ENCODE peak calls at places on chromosomes 5 and 9, in six cellular contexts. One of them, this sample, is unnamed. For H3K36me3, the result is how much of the 10 kb centered on the place peaks cover.

GRCh38 chr9:107870221-107870620 is 380.7 kb upstream of the KLF4 start:
- DNase-seq in transverse colon: no peak
- DNase-seq in body of pancreas: no peak
- DNase-seq in heart left ventricle: no peak
- DNase-seq in adrenal gland: no peak
- DNase-seq in IMR-90: no peak
- DNase-seq in this sample: no peak

GRCh38 chr9:33024126-33024965 is 727 bp upstream of the DNAJA1 start:
- DNase-seq in transverse colon: peak
- DNase-seq in body of pancreas: no peak
- DNase-seq in heart left ventricle: no peak
- DNase-seq in adrenal gland: peak
- DNase-seq in IMR-90: peak
- DNase-seq in this sample: peak

GRCh38 chr5:168851902-168852321 is 272.7 kb upstream of the PANK3 start:
- DNase-seq in transverse colon: no peak
- DNase-seq in body of pancreas: no peak
- DNase-seq in heart left ventricle: no peak
- DNase-seq in adrenal gland: peak
- DNase-seq in IMR-90: no peak
- DNase-seq in this sample: no peak

GRCh38 chr9:38278931-38279532 is 113.5 kb upstream of the ALDH1B1 start:
- DNase-seq in transverse colon: no peak
- DNase-seq in body of pancreas: no peak
- DNase-seq in heart left ventricle: no peak
- DNase-seq in adrenal gland: no peak
- DNase-seq in IMR-90: no peak
- DNase-seq in this sample: no peak

GRCh38 chr5:7917130-7918123 is 48.5 kb downstream of the MTRR start:
- DNase-seq in transverse colon: no peak
- DNase-seq in body of pancreas: no peak
- DNase-seq in heart left ventricle: no peak
- DNase-seq in adrenal gland: no peak
- DNase-seq in IMR-90: no peak
- DNase-seq in this sample: no peak

GRCh38 chr5:115243412-115243811 is 19.3 kb downstream of the PGGT1B start:
- DNase-seq in transverse colon: no peak
- DNase-seq in body of pancreas: no peak
- DNase-seq in heart left ventricle: no peak
- DNase-seq in adrenal gland: no peak
- DNase-seq in IMR-90: peak
- DNase-seq in this sample: no peak

GRCh38 chr5:90916947-90917800 is 358.6 kb downstream of the ADGRV1 start:
- DNase-seq in transverse colon: no peak
- DNase-seq in body of pancreas: no peak
- DNase-seq in heart left ventricle: no peak
- DNase-seq in adrenal gland: no peak
- DNase-seq in IMR-90: no peak
- DNase-seq in this sample: no peak

GRCh38 chr5:97714426-97714825 is 531.4 kb upstream of the RIOK2 start:
- DNase-seq in transverse colon: no peak
- DNase-seq in body of pancreas: no peak
- DNase-seq in heart left ventricle: no peak
- DNase-seq in adrenal gland: no peak
- DNase-seq in IMR-90: no peak
- DNase-seq in this sample: no peak

GRCh38 chr9:112790231-112790774 is 39.7 kb downstream of the SNX30 start:
- DNase-seq in transverse colon: no peak
- DNase-seq in body of pancreas: no peak
- DNase-seq in heart left ventricle: no peak
- DNase-seq in adrenal gland: no peak
- DNase-seq in IMR-90: no peak
- DNase-seq in this sample: no peak

GRCh38 chr5:172417983-172418630 is 36.2 kb downstream of the SH3PXD2B start:
- DNase-seq in transverse colon: peak
- DNase-seq in body of pancreas: peak
- DNase-seq in heart left ventricle: peak
- DNase-seq in adrenal gland: peak
- DNase-seq in IMR-90: peak
- DNase-seq in this sample: peak

GRCh38 chr9:125356032-125356431 is 94.4 kb downstream of the GAPVD1 start:
- DNase-seq in transverse colon: no peak
- DNase-seq in body of pancreas: no peak
- DNase-seq in heart left ventricle: no peak
- DNase-seq in adrenal gland: no peak
- DNase-seq in IMR-90: no peak
- DNase-seq in this sample: no peak
- H3K36me3 ChIP-seq in transverse colon: under half
- H3K36me3 ChIP-seq in body of pancreas: under half
- H3K36me3 ChIP-seq in heart left ventricle: half or more
- H3K36me3 ChIP-seq in adrenal gland: half or more
- H3K36me3 ChIP-seq in IMR-90: half or more
- H3K36me3 ChIP-seq in this sample: under half

DNA sequence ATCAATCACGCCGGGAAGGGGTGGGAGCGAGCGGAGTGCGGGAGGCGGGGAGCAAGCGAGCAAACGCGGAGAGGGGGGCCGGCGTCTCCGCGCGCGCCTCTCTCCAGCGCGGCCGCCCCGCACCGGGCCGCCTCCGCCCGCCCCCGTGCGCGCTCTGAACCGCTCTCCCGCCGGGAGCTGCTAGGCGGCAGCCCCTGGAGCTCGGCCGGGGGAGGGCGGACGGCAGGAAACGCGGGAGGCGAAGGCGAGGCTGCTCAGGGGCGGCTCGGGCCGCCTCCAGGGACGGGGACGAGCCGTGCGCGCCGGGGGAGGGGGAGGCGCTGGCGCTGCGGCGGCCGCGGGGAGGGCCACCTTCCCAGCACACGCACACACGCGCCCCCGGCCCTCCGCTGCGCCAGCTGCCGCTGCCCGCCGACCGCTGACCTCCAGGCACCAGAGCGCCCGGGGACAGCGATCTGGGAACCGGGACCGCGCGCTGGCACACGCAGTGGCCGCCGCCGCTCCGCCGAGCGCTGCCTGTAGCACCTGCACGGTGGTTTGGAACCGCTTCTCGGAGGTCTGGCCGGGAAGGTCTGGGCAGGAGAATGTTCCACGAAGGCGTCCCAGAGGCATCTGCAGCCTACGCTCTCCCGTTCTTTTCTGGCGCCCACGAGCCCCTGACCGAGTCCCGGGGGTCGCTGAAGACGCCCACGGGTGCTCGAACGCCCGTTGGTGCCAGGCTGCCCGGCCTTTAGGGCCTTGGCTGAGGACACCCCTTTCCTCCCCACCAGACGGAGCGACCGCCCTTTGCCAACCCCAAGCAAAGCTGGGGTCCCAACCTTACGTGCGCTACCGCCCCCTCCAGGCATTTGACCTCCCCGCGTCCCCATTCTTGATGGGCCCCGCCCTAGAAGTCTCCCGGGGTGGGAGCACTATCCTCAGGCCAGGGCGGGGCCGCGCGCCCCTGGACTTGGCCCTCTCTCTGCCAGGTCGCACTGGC is at the start of gene GABBR2:
- DNase-seq in transverse colon: no peak
- DNase-seq in body of pancreas: no peak
- DNase-seq in heart left ventricle: no peak
- DNase-seq in adrenal gland: no peak
- DNase-seq in IMR-90: peak
- DNase-seq in this sample: no peak
- H3K4me3 ChIP-seq in transverse colon: peak
- H3K4me3 ChIP-seq in body of pancreas: peak
- H3K4me3 ChIP-seq in heart left ventricle: peak
- H3K4me3 ChIP-seq in adrenal gland: peak
- H3K4me3 ChIP-seq in IMR-90: peak
- H3K4me3 ChIP-seq in this sample: peak

GRCh38 chr9:35111006-35111933 is 4.4 kb downstream of the ATOSB start:
- DNase-seq in transverse colon: peak
- DNase-seq in body of pancreas: peak
- DNase-seq in heart left ventricle: peak
- DNase-seq in adrenal gland: peak
- DNase-seq in IMR-90: peak
- DNase-seq in this sample: peak

GRCh38 chr9:35110327-35110758 is 5.3 kb downstream of the ATOSB start:
- DNase-seq in transverse colon: no peak
- DNase-seq in body of pancreas: no peak
- DNase-seq in heart left ventricle: no peak
- DNase-seq in adrenal gland: peak
- DNase-seq in IMR-90: peak
- DNase-seq in this sample: peak

GRCh38 chr9:35108461-35108860 is 5.5 kb upstream of the STOML2 start:
- DNase-seq in transverse colon: no peak
- DNase-seq in body of pancreas: no peak
- DNase-seq in heart left ventricle: no peak
- DNase-seq in adrenal gland: peak
- DNase-seq in IMR-90: no peak
- DNase-seq in this sample: peak

GRCh38 chr9:35107337-35108290 is 4.7 kb upstream of the STOML2 start:
- DNase-seq in transverse colon: no peak
- DNase-seq in body of pancreas: no peak
- DNase-seq in heart left ventricle: no peak
- DNase-seq in adrenal gland: peak
- DNase-seq in IMR-90: no peak
- DNase-seq in this sample: no peak

GRCh38 chr9:35108946-35109575 is 6.1 kb upstream of the STOML2 start:
- DNase-seq in transverse colon: no peak
- DNase-seq in body of pancreas: no peak
- DNase-seq in heart left ventricle: no peak
- DNase-seq in adrenal gland: no peak
- DNase-seq in IMR-90: no peak
- DNase-seq in this sample: peak
- TF ChIP-seq POLR2A in transverse colon: no peak
- TF ChIP-seq POLR2A in body of pancreas: no peak
- TF ChIP-seq POLR2A in heart left ventricle: no peak
- TF ChIP-seq POLR2A in adrenal gland: no peak
- TF ChIP-seq POLR2A in IMR-90: no peak
- TF ChIP-seq POLR2A in this sample: no peak

GRCh38 chr5:138386290-138386689 is 33.8 kb downstream of the KDM3B start:
- DNase-seq in transverse colon: no peak
- DNase-seq in body of pancreas: no peak
- DNase-seq in heart left ventricle: no peak
- DNase-seq in adrenal gland: no peak
- DNase-seq in IMR-90: no peak
- DNase-seq in this sample: peak

GRCh38 chr5:138391859-138392386 is 39.4 kb downstream of the KDM3B start:
- DNase-seq in transverse colon: no peak
- DNase-seq in body of pancreas: no peak
- DNase-seq in heart left ventricle: peak
- DNase-seq in adrenal gland: no peak
- DNase-seq in IMR-90: no peak
- DNase-seq in this sample: peak

GRCh38 chr5:138385660-138386059 is 33.2 kb downstream of the KDM3B start:
- DNase-seq in transverse colon: no peak
- DNase-seq in body of pancreas: no peak
- DNase-seq in heart left ventricle: no peak
- DNase-seq in adrenal gland: no peak
- DNase-seq in IMR-90: no peak
- DNase-seq in this sample: no peak

DNA sequence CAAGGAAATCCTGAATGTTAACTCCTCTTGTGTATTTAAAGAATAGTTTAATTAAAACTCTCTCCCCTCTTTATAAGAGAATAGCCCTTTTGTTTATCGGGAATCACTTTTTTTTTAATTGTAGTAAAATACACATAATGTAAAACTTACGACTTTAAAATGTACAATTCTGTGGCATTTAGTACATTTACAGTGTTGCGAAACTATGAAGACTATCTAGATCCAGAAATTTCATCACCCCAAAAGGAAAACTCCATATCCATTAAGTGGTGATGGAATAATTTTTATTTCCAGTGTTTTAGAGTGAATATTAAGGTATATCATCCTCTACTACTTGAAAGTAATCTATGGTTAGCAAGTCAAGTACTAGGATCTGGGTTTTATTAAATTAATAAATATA is 36.8 kb downstream of the KDM3B start:
- DNase-seq in transverse colon: no peak
- DNase-seq in body of pancreas: no peak
- DNase-seq in heart left ventricle: no peak
- DNase-seq in adrenal gland: no peak
- DNase-seq in IMR-90: no peak
- DNase-seq in this sample: no peak
- H3K36me3 ChIP-seq in transverse colon: under half
- H3K36me3 ChIP-seq in body of pancreas: under half
- H3K36me3 ChIP-seq in heart left ventricle: half or more
- H3K36me3 ChIP-seq in adrenal gland: half or more
- H3K36me3 ChIP-seq in IMR-90: under half
- H3K36me3 ChIP-seq in this sample: under half

GRCh38 chr5:160473736-160474483 is 52.3 kb downstream of the PTTG1 start:
- DNase-seq in transverse colon: no peak
- DNase-seq in body of pancreas: no peak
- DNase-seq in heart left ventricle: no peak
- DNase-seq in adrenal gland: no peak
- DNase-seq in IMR-90: no peak
- DNase-seq in this sample: no peak

GRCh38 chr5:160470437-160471341 is 49.0 kb downstream of the PTTG1 start:
- DNase-seq in transverse colon: peak
- DNase-seq in body of pancreas: no peak
- DNase-seq in heart left ventricle: no peak
- DNase-seq in adrenal gland: peak
- DNase-seq in IMR-90: peak
- DNase-seq in this sample: peak

GRCh38 chr5:160469156-160470144 is 47.8 kb downstream of the PTTG1 start:
- DNase-seq in transverse colon: no peak
- DNase-seq in body of pancreas: no peak
- DNase-seq in heart left ventricle: no peak
- DNase-seq in adrenal gland: no peak
- DNase-seq in IMR-90: no peak
- DNase-seq in this sample: no peak

GRCh38 chr5:160472482-160472881 is 50.8 kb downstream of the PTTG1 start:
- DNase-seq in transverse colon: no peak
- DNase-seq in body of pancreas: no peak
- DNase-seq in heart left ventricle: no peak
- DNase-seq in adrenal gland: no peak
- DNase-seq in IMR-90: no peak
- DNase-seq in this sample: no peak

GRCh38 chr5:160471761-160472160 is 50.1 kb downstream of the PTTG1 start:
- DNase-seq in transverse colon: peak
- DNase-seq in body of pancreas: no peak
- DNase-seq in heart left ventricle: no peak
- DNase-seq in adrenal gland: no peak
- DNase-seq in IMR-90: no peak
- DNase-seq in this sample: no peak
- H3K4me3 ChIP-seq in transverse colon: no peak
- H3K4me3 ChIP-seq in body of pancreas: no peak
- H3K4me3 ChIP-seq in heart left ventricle: no peak
- H3K4me3 ChIP-seq in adrenal gland: no peak
- H3K4me3 ChIP-seq in IMR-90: no peak
- H3K4me3 ChIP-seq in this sample: no peak

DNA sequence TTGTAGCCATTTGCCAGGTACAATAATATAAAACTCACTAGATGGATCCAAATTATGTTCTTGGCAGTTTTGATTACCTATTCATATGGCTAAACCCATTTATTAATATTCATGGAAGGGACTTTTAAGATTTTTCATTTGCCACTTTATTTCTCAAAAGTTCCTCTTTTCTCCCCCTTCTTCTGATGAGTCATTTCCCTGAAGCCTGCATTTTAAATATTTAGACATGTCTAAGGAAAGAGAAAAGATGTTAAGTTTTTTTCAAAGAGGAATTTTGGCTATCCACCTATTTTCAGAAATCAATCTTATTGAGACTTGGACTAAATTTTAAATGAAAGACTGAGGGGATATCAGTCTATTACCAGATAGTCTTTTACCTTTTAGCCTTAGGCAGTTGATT is 1189.4 kb downstream of the EFNA5 start:
- DNase-seq in transverse colon: no peak
- DNase-seq in body of pancreas: no peak
- DNase-seq in heart left ventricle: no peak
- DNase-seq in adrenal gland: no peak
- DNase-seq in IMR-90: peak
- DNase-seq in this sample: no peak
- TF ChIP-seq POLR2A in transverse colon: no peak
- TF ChIP-seq POLR2A in body of pancreas: no peak
- TF ChIP-seq POLR2A in heart left ventricle: no peak
- TF ChIP-seq POLR2A in adrenal gland: no peak
- TF ChIP-seq POLR2A in IMR-90: no peak
- TF ChIP-seq POLR2A in this sample: no peak

This sample was measured in testis.